ENCODE peak calls at places on chromosomes 11 and 22, in seven cellular contexts. M, Z, B, C, R, G and U are unnamed samples.

GRCh38 chr22:46122511-46122971 is 27.8 kb upstream of the PPARA start:
- DNase-seq in G (peak; percentile 57), C (no peak), M (peak; percentile 74), Z (no peak), R (peak; percentile 93), B (peak; percentile 87), U (peak; percentile 68)

GRCh38 chr22:21966643-21967516 is 14.2 kb upstream of the PPM1F start:
- DNase-seq in Z (no peak), G (no peak), C (no peak), B (no peak), R (no peak), M (no peak), U (no peak)

GRCh38 chr11:117520201-117520600 is 192.5 kb downstream of the CEP164 start:
- DNase-seq in B (peak; percentile 35), Z (peak; percentile 4), R (no peak), M (peak; percentile 10), G (no peak), C (no peak), U (no peak)

GRCh38 chr22:50082197-50082715 is 3.0 kb downstream of the MLC1 start:
- DNase-seq in G (no peak), B (no peak), C (no peak), Z (no peak), R (peak; percentile 54), M (no peak), U (no peak)

GRCh38 chr11:61489833-61490585 is 18.5 kb upstream of the LRRC10B start:
- DNase-seq in C (no peak), B (peak; percentile 44), Z (peak; percentile 36), M (no peak), G (no peak), R (no peak), U (no peak)

GRCh38 chr11:22472306-22472705 is 134.1 kb downstream of the SLC17A6 start:
- DNase-seq in G (no peak), M (no peak), Z (no peak), C (no peak), R (no peak), B (no peak), U (no peak)

GRCh38 chr22:44424867-44425351 is 73.1 kb downstream of the RTL6 start:
- DNase-seq in M (no peak), R (peak; percentile 67), B (no peak), Z (no peak), G (no peak), C (no peak), U (no peak)

GRCh38 chr11:111426615-111427014 is 47.5 kb upstream of the POU2AF1 start:
- DNase-seq in R (no peak), C (no peak), B (no peak), Z (no peak), M (no peak), G (no peak), U (no peak)

GRCh38 chr22:49927483-49928184 is 9.2 kb downstream of the CRELD2 start:
- DNase-seq in G (no peak), R (no peak), M (no peak), B (no peak), Z (no peak), C (no peak), U (no peak)

GRCh38 chr11:31809543-31809856 is 1.6 kb downstream of the PAX6 start:
- DNase-seq in Z (peak; percentile 23), R (no peak), M (no peak), B (no peak), C (no peak), G (no peak), U (no peak)

GRCh38 chr11:95057959-95058358 is 8.7 kb downstream of the KDM4F start:
- DNase-seq in R (no peak), G (no peak), C (no peak), Z (no peak), M (no peak), B (no peak), U (no peak)

GRCh38 chr11:267491-267994 is 10.7 kb upstream of the NLRP6 start:
- DNase-seq in R (peak; percentile 91), Z (no peak), B (no peak), C (no peak), G (peak; percentile 56), M (peak; percentile 85), U (peak; percentile 75)

GRCh38 chr22:36823177-36823839 is 6.5 kb upstream of the PVALB start:
- DNase-seq in R (no peak), G (no peak), Z (peak; percentile 37), C (peak; percentile 33), B (no peak), M (no peak), U (no peak)

GRCh38 chr11:118002010-118002540 is 15.9 kb downstream of the IL10RA start:
- DNase-seq in R (peak; percentile 72), M (no peak), G (no peak), C (no peak), Z (no peak), B (no peak), U (no peak)

GRCh38 chr11:120217941-120218694 is 7.3 kb downstream of the OAF start:
- DNase-seq in M (no peak), Z (no peak), G (no peak), R (no peak), B (no peak), C (no peak), U (no peak)

GRCh38 chr11:83725718-83726117 is 439.6 kb upstream of the CCDC90B start:
- DNase-seq in Z (peak; percentile 30), M (peak; percentile 34), B (no peak), R (no peak), G (no peak), C (no peak), U (peak; percentile 16)

GRCh38 chr11:116162086-116162485 is 610.7 kb downstream of the BUD13 start:
- DNase-seq in R (no peak), G (no peak), B (no peak), Z (no peak), M (no peak), C (no peak), U (no peak)